ENCODE peak calls at places on chromosomes 2 and 18, in four cellular contexts. N, R, H and Z are unnamed samples.

GRCh38 chr2:163667064-163667887 is 68.5 kb downstream of the FIGN start:
- DNase-seq in N (no peak), H (peak; percentile 95), R (no peak), Z (peak; percentile 93)

GRCh38 chr2:109027702-109028101 is 38.7 kb upstream of the EDAR start:
- DNase-seq in H (no peak), R (no peak), N (no peak), Z (no peak)

GRCh38 chr2:206790311-206790935 is 25.0 kb downstream of the FASTKD2 start:
- DNase-seq in H (no peak), R (no peak), N (no peak), Z (no peak)

GRCh38 chr2:208101716-208102631 is 22.4 kb downstream of the CRYGD start:
- DNase-seq in N (no peak), R (no peak), H (peak; percentile 40), Z (peak; percentile 25)

GRCh38 chr2:216850665-216851327 is 9.1 kb downstream of the TNP1 start:
- DNase-seq in H (no peak), R (no peak), N (no peak), Z (peak; percentile 10)

GRCh38 chr2:108978709-108979111 is 10.3 kb downstream of the EDAR start:
- DNase-seq in H (no peak), N (no peak), R (no peak), Z (no peak)

GRCh38 chr2:176562359-176563043 is 293.3 kb downstream of the MTX2 start:
- DNase-seq in H (peak; percentile 79), N (no peak), R (no peak), Z (peak; percentile 70)

GRCh38 chr2:134681201-134681600 is 37.6 kb downstream of the TMEM163 start:
- DNase-seq in R (no peak), N (no peak), H (no peak), Z (no peak)

GRCh38 chr2:135473567-135473966 is 57.5 kb downstream of the ZRANB3 start:
- DNase-seq in R (no peak), N (peak; percentile 55), H (peak; percentile 55), Z (peak; percentile 17)

GRCh38 chr18:5710676-5711075 is 166.9 kb upstream of the EPB41L3 start:
- DNase-seq in H (no peak), N (no peak), R (no peak), Z (no peak)

GRCh38 chr2:211103989-211104388 is 547.6 kb downstream of the CPS1 start:
- DNase-seq in H (no peak), N (no peak), R (peak; percentile 12), Z (peak; percentile 7)

GRCh38 chr18:78237864-78238263 is 741.8 kb upstream of the SALL3 start:
- DNase-seq in H (no peak), R (no peak), N (no peak), Z (no peak)

GRCh38 chr2:47357475-47357874 is 45.5 kb upstream of the MSH2 start:
- DNase-seq in H (peak; percentile 77), R (no peak), N (no peak), Z (peak; percentile 82)

GRCh38 chr2:176683565-176684210 is 414.4 kb downstream of the MTX2 start:
- DNase-seq in H (no peak), N (no peak), R (no peak), Z (no peak)

GRCh38 chr2:178328037-178328436 is 122.9 kb downstream of the PRKRA start:
- DNase-seq in H (peak; percentile 57), N (no peak), R (no peak), Z (peak; percentile 49)

GRCh38 chr2:225009768-225010167 is 32.5 kb downstream of the DOCK10 start:
- DNase-seq in R (no peak), H (no peak), N (no peak), Z (no peak)

GRCh38 chr2:164657129-164657528 is 35.8 kb upstream of the GRB14 start:
- DNase-seq in H (peak; percentile 90), N (no peak), R (no peak), Z (peak; percentile 88)

GRCh38 chr18:77105021-77105420 is 27.6 kb downstream of the MBP start:
- DNase-seq in N (no peak), R (no peak), H (peak; percentile 11), Z (peak; percentile 62)

GRCh38 chr18:74331404-74331803 is 15.8 kb downstream of the C18orf63 start:
- DNase-seq in N (peak; percentile 18), H (peak; percentile 65), R (no peak), Z (peak; percentile 80)

GRCh38 chr2:98869868-98870267 is 66.2 kb downstream of the CRACDL start:
- DNase-seq in H (no peak), R (no peak), N (no peak), Z (no peak)

GRCh38 chr2:1694371-1695271 is 49.7 kb downstream of the PXDN start:
- DNase-seq in H (no peak), R (no peak), N (no peak), Z (no peak)

GRCh38 chr2:238629064-238629463 is 202.3 kb downstream of the ASB1 start:
- DNase-seq in N (no peak), H (no peak), R (no peak), Z (no peak)

GRCh38 chr18:80158365-80158764 is 49.3 kb downstream of the ADNP2 start:
- DNase-seq in H (no peak), R (no peak), N (no peak), Z (no peak)

GRCh38 chr2:65300772-65301711 is 73.4 kb downstream of the ACTR2 start:
- DNase-seq in R (no peak), H (peak; percentile 88), N (peak; percentile 92), Z (peak; percentile 92)

GRCh38 chr2:43214253-43214652 is 12.2 kb downstream of the ZFP36L2 start:
- DNase-seq in R (no peak), N (no peak), H (no peak), Z (no peak)

GRCh38 chr2:151381266-151381665 is 23.9 kb downstream of the TNFAIP6 start:
- DNase-seq in N (no peak), H (peak; percentile 74), R (no peak), Z (peak; percentile 54)

GRCh38 chr2:142742301-142743214 is 134.9 kb upstream of the KYNU start:
- DNase-seq in R (no peak), N (peak; percentile 36), H (peak; percentile 63), Z (peak; percentile 53)

DNA sequence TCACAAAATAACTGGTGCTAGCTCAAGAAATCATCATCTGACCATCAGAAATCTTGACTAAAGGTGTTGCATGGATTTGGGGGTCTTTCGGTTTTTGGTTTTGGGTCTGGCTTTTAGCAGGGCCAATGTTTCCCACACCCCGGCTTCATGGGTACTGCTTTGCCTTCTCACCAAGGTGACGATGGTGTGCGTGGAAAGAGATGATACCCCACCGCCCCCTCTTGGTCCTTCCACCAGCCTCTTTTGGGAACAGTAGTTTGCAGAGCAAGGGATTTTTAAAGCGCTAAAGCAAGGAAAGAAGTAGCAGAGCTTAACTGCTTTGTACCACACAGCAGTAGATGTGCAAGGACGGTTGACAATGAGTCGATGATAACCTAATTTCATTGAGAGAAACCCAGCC is 42.3 kb downstream of the BOLA3 start:
- DNase-seq in N (no peak), R (no peak), H (no peak), Z (no peak)
- TF ChIP-seq CTCF in N (no peak), R (no peak), H (no peak), Z (no peak)

GRCh38 chr2:46335966-46336436 is 38.8 kb downstream of the EPAS1 start:
- DNase-seq in N (no peak), R (no peak), H (peak; percentile 37), Z (no peak)

GRCh38 chr2:46332686-46333281 is 35.6 kb downstream of the EPAS1 start:
- DNase-seq in R (no peak), N (no peak), H (peak; percentile 85), Z (peak; percentile 84)

GRCh38 chr2:46333912-46334311 is 36.7 kb downstream of the EPAS1 start:
- DNase-seq in R (no peak), N (no peak), H (peak; percentile 81), Z (peak; percentile 55)

GRCh38 chr2:46335404-46335965 is 38.3 kb downstream of the EPAS1 start:
- DNase-seq in R (no peak), H (peak; percentile 93), N (no peak), Z (peak; percentile 90)

DNA sequence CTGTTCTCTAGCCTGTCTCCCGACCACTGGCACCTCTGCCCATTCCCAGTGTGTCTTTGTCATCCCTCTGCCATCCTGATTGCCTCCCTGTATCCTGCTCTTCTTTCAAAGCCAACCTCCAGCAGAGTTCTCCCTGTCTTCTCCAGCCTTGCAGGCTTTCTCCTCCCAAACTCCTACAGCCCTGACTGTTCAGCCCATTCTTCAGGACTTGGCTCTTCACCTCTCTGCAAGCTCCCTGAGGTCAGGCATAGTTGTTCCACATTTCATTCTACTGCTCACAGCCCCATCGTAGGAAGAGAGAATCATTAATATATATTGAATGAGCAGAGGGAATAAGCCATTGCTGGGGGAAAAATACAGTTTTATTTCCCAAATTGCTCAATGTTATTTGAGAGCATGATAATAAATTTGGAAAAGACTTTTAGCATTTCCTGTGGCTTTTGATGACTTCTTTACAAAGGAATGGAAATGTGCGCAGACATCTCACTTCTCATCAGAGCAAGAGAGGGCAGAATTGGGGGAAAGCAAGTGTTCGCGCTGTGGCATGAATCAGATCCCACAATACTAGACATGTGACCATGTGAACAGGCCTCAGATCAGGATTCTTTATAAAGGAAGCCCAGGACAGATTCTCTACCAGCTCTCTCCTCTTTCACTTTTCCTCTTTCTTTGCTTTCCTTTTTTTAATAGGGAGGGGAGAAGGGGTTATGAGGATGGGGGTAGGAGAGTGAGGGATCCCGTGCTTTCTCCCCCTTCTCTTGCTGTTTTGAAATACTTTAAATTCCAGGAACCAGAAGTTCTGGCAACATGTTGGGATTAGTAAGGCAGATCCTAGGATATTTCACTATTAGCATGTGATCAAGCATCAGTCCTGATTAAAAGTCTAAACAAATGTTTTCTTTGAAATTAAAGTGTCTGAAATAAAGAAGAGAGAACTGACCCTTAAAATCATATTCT is 37.5 kb downstream of the EPAS1 start:
- DNase-seq in H (peak; percentile 99), N (no peak), R (no peak), Z (peak; percentile 98)
- H3K4me3 ChIP-seq in H (peak overlapping the region; percentile 14), N (no peak overlapping the region), R (peak overlapping the region; percentile 26), Z (no peak overlapping the region)

DNA sequence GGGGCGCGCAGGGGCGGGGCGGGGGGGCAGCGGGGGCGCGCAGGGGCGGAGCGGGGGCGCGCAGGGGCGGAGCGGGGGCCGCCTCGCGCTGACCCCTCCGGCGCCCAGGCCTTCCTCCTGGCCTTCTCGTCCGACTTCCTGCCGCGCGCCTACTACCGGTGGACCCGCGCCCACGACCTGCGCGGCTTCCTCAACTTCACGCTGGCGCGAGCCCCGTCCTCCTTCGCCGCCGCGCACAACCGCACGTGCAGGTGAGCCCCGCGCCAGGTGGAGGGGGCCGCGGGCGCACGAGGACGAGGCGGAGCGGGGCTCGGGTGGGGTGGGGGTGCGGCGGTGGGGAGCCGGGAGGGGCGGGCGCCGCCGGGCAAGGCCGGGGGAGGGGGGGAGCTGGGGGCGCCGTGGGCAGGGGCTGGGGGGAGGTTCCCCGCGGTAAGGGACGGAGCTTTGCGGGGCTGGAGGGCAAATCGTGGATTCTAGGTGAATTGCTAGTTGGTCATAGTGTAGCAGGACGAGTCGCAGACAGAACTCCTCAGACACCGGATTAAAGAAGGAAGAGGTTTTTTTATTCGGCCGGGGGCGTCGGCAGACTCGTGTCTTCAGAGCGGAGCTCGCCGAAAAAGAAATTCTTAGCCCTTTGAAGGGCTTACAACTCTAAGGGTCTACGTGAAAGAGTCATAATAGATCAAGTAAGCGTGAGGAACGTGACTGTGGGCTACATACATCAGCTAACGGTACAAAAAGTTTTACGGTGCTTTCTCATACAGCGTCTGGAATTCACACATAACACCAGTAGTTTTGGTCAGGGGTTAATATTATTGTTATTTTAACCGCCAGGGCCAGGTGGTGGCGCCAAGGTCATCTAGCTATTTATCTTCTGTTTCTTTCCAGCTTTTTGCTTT is 29.9 kb downstream of the ANO7 start:
- DNase-seq in H (peak; percentile 33), R (no peak), N (peak; percentile 50), Z (peak; percentile 17)
- TF ChIP-seq CTCF in H (no peak), R (peak; percentile 12), N (peak; percentile 10), Z (no peak)

DNA sequence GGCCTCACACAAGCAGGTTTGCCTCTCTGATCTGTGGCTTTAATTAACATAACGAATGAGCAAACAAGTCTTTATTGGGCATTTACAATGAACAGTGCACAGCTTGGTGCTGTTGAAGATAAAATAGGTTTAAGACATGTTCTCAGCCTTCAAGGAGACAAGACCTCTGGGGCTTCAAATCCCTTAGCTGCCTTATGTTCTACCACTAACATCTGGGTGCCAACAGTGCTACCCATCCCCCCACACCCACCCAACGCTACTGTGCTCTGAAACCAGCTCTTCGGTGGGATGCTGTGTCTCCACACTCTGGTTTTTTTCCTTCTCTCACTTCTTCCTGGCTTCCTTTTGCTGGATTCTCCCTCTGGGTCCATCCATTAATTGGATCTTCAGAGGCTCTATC is 14.1 kb upstream of the B3GNT2 start:
- DNase-seq in H (no peak), N (no peak), R (no peak), Z (no peak)
- H3K4me3 ChIP-seq in H (no peak overlapping the region), N (no peak overlapping the region), R (no peak overlapping the region), Z (no peak overlapping the region)